ENCODE peak calls at places on chromosomes 16 and 17, in eight cellular contexts. One of them, this sample, is unnamed.
A peak's percentile ranks its signal among the peaks of the same experiment; 100 is the strongest.

GRCh38 chr17:43349142-43349541 is 49.7 kb upstream of the ARL4D start:
- DNase-seq in H1: no peak
- DNase-seq in neural progenitor cell: no peak
- DNase-seq in GM12878: no peak
- DNase-seq in kidney: no peak
- DNase-seq in NT2/D1: no peak
- DNase-seq in mesendoderm: no peak
- DNase-seq in fibroblast of lung: no peak
- DNase-seq in this sample: no peak

GRCh38 chr17:44077595-44077909 is 7.0 kb downstream of the G6PC3 start:
- DNase-seq in GM12878: no peak
- DNase-seq in mesendoderm: no peak
- DNase-seq in kidney: peak; percentile 45
- DNase-seq in fibroblast of lung: no peak
- DNase-seq in H1: no peak
- DNase-seq in NT2/D1: no peak
- DNase-seq in neural progenitor cell: no peak
- DNase-seq in this sample: no peak

GRCh38 chr16:64950262-64950661 is 171.6 kb downstream of the CDH11 start:
- DNase-seq in GM12878: no peak
- DNase-seq in NT2/D1: no peak
- DNase-seq in fibroblast of lung: no peak
- DNase-seq in neural progenitor cell: no peak
- DNase-seq in H1: peak; percentile 49
- DNase-seq in mesendoderm: peak; percentile 38
- DNase-seq in kidney: no peak
- DNase-seq in this sample: no peak

GRCh38 chr16:65548470-65548869 is 426.6 kb upstream of the CDH11 start:
- DNase-seq in fibroblast of lung: no peak
- DNase-seq in kidney: no peak
- DNase-seq in neural progenitor cell: peak; percentile 38
- DNase-seq in NT2/D1: peak; percentile 20
- DNase-seq in mesendoderm: peak; percentile 71
- DNase-seq in GM12878: no peak
- DNase-seq in H1: no peak
- DNase-seq in this sample: peak; percentile 48

GRCh38 chr17:83196088-83196765 is 116.8 kb downstream of the METRNL start:
- DNase-seq in neural progenitor cell: no peak
- DNase-seq in NT2/D1: no peak
- DNase-seq in fibroblast of lung: peak; percentile 64
- DNase-seq in kidney: peak; percentile 63
- DNase-seq in mesendoderm: no peak
- DNase-seq in GM12878: no peak
- DNase-seq in H1: no peak
- DNase-seq in this sample: peak; percentile 70

GRCh38 chr17:72560303-72561247 is 439.8 kb downstream of the SOX9 start:
- DNase-seq in GM12878: no peak
- DNase-seq in fibroblast of lung: peak; percentile 43
- DNase-seq in NT2/D1: no peak
- DNase-seq in kidney: no peak
- DNase-seq in neural progenitor cell: peak; percentile 80
- DNase-seq in mesendoderm: peak; percentile 74
- DNase-seq in H1: peak; percentile 82
- DNase-seq in this sample: peak; percentile 75

GRCh38 chr16:12087901-12088364 is 111.4 kb downstream of the SNX29 start:
- DNase-seq in kidney: peak; percentile 70
- DNase-seq in H1: no peak
- DNase-seq in mesendoderm: no peak
- DNase-seq in GM12878: no peak
- DNase-seq in neural progenitor cell: no peak
- DNase-seq in fibroblast of lung: no peak
- DNase-seq in NT2/D1: no peak
- DNase-seq in this sample: no peak

GRCh38 chr16:73506568-73507056 is 458.7 kb upstream of the ZFHX3 start:
- DNase-seq in neural progenitor cell: peak; percentile 11
- DNase-seq in kidney: no peak
- DNase-seq in fibroblast of lung: no peak
- DNase-seq in H1: no peak
- DNase-seq in GM12878: no peak
- DNase-seq in NT2/D1: no peak
- DNase-seq in mesendoderm: peak; percentile 49
- DNase-seq in this sample: no peak

GRCh38 chr17:66353937-66354401 is 51.6 kb downstream of the PRKCA start:
- DNase-seq in fibroblast of lung: peak; percentile 87
- DNase-seq in GM12878: no peak
- DNase-seq in mesendoderm: no peak
- DNase-seq in kidney: no peak
- DNase-seq in H1: no peak
- DNase-seq in neural progenitor cell: no peak
- DNase-seq in NT2/D1: no peak
- DNase-seq in this sample: peak; percentile 74

GRCh38 chr17:8234361-8235270 is 13.2 kb downstream of the CTC1 start:
- DNase-seq in NT2/D1: no peak
- DNase-seq in H1: no peak
- DNase-seq in mesendoderm: no peak
- DNase-seq in GM12878: no peak
- DNase-seq in neural progenitor cell: no peak
- DNase-seq in fibroblast of lung: no peak
- DNase-seq in kidney: peak; percentile 57
- DNase-seq in this sample: no peak

GRCh38 chr16:726438-727290 is at the start of the genes CCDC78 and HAGHL:
- DNase-seq in fibroblast of lung: peak; percentile 24
- DNase-seq in neural progenitor cell: peak; percentile 86
- DNase-seq in mesendoderm: peak; percentile 36
- DNase-seq in GM12878: no peak
- DNase-seq in kidney: peak; percentile 91
- DNase-seq in NT2/D1: peak; percentile 62
- DNase-seq in H1: peak; percentile 91
- DNase-seq in this sample: peak; percentile 79

GRCh38 chr16:4411684-4412083 is 4.7 kb downstream of the CORO7 start:
- DNase-seq in GM12878: no peak
- DNase-seq in NT2/D1: no peak
- DNase-seq in neural progenitor cell: no peak
- DNase-seq in kidney: peak; percentile 86
- DNase-seq in H1: no peak
- DNase-seq in fibroblast of lung: no peak
- DNase-seq in mesendoderm: no peak
- DNase-seq in this sample: no peak

GRCh38 chr17:50129303-50129945 is 536 bp downstream of the SAMD14 start:
- DNase-seq in fibroblast of lung: peak; percentile 58
- DNase-seq in mesendoderm: peak; percentile 78
- DNase-seq in GM12878: no peak
- DNase-seq in NT2/D1: no peak
- DNase-seq in kidney: no peak
- DNase-seq in H1: no peak
- DNase-seq in neural progenitor cell: peak; percentile 83
- DNase-seq in this sample: peak; percentile 47

GRCh38 chr17:50128441-50129302 is 1.3 kb downstream of the SAMD14 start:
- DNase-seq in GM12878: no peak
- DNase-seq in kidney: no peak
- DNase-seq in NT2/D1: no peak
- DNase-seq in fibroblast of lung: no peak
- DNase-seq in neural progenitor cell: peak; percentile 55
- DNase-seq in H1: peak; percentile 84
- DNase-seq in mesendoderm: peak; percentile 91
- DNase-seq in this sample: no peak

GRCh38 chr17:50132104-50132794 is 2.3 kb upstream of the SAMD14 start:
- DNase-seq in neural progenitor cell: no peak
- DNase-seq in GM12878: no peak
- DNase-seq in H1: no peak
- DNase-seq in fibroblast of lung: no peak
- DNase-seq in NT2/D1: no peak
- DNase-seq in mesendoderm: no peak
- DNase-seq in kidney: no peak
- DNase-seq in this sample: no peak

GRCh38 chr17:50130778-50131317 is 888 bp upstream of the SAMD14 start:
- DNase-seq in fibroblast of lung: no peak
- DNase-seq in mesendoderm: peak; percentile 74
- DNase-seq in GM12878: no peak
- DNase-seq in NT2/D1: no peak
- DNase-seq in neural progenitor cell: peak; percentile 37
- DNase-seq in kidney: no peak
- DNase-seq in H1: no peak
- DNase-seq in this sample: no peak

GRCh38 chr17:50129946-50130777 is at the start of gene SAMD14:
- DNase-seq in GM12878: no peak
- DNase-seq in H1: no peak
- DNase-seq in fibroblast of lung: peak; percentile 32
- DNase-seq in kidney: peak; percentile 82
- DNase-seq in NT2/D1: no peak
- DNase-seq in neural progenitor cell: peak; percentile 62
- DNase-seq in mesendoderm: peak; percentile 30
- DNase-seq in this sample: peak; percentile 75
- H3K4me3 ChIP-seq in GM12878: peak within 1 kb of the TSS; percentile 62
- H3K4me3 ChIP-seq in H1: peak within 1 kb of the TSS; percentile 63
- H3K4me3 ChIP-seq in fibroblast of lung: peak within 1 kb of the TSS; percentile 54
- H3K4me3 ChIP-seq in kidney: peak within 1 kb of the TSS; percentile 41
- H3K4me3 ChIP-seq in NT2/D1: peak within 1 kb of the TSS; percentile 55
- H3K4me3 ChIP-seq in neural progenitor cell: peak within 1 kb of the TSS; percentile 86
- H3K4me3 ChIP-seq in mesendoderm: peak within 1 kb of the TSS; percentile 62
- H3K4me3 ChIP-seq in this sample: peak within 1 kb of the TSS; percentile 78

DNA sequence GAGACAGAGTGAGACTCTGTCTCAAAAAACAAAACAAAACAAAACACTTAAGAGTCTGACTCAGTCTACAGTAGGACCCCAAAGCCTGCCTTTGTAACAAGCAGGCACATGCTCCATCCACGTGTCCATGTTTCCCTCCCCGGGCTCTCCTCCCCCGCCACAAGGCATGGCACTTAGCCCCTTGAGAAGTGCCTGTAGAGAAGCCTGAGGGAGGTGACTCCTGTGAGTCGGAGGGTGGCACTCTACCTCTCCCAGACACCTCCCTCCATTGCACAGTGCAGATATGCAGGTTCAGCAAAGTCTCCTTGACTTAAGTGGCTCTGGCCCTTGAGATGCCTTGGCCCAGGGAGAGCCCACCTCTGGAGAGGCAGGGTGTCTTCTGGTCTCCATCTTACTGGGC is 6.8 kb downstream of the FHOD1 start:
- DNase-seq in mesendoderm: no peak
- DNase-seq in H1: no peak
- DNase-seq in kidney: peak; percentile 39
- DNase-seq in NT2/D1: no peak
- DNase-seq in neural progenitor cell: no peak
- DNase-seq in GM12878: no peak
- DNase-seq in fibroblast of lung: peak; percentile 59
- DNase-seq in this sample: peak; percentile 9
- H3K9ac ChIP-seq in mesendoderm: no peak overlapping the region
- H3K9ac ChIP-seq in H1: no peak overlapping the region
- H3K9ac ChIP-seq in kidney: no peak overlapping the region
- H3K9ac ChIP-seq in NT2/D1: no peak overlapping the region
- H3K9ac ChIP-seq in neural progenitor cell: no peak overlapping the region
- H3K9ac ChIP-seq in GM12878: no peak overlapping the region
- H3K9ac ChIP-seq in fibroblast of lung: peak overlapping the region; percentile 57
- H3K9ac ChIP-seq in this sample: peak overlapping the region; percentile 77

GRCh38 chr17:18980682-18981384 is 23.7 kb downstream of the FAM83G start:
- DNase-seq in GM12878: no peak
- DNase-seq in H1: no peak
- DNase-seq in fibroblast of lung: peak; percentile 70
- DNase-seq in neural progenitor cell: peak; percentile 47
- DNase-seq in mesendoderm: peak; percentile 72
- DNase-seq in kidney: no peak
- DNase-seq in NT2/D1: no peak
- DNase-seq in this sample: no peak

GRCh38 chr17:18978655-18979054 is 25.9 kb downstream of the FAM83G start:
- DNase-seq in neural progenitor cell: no peak
- DNase-seq in GM12878: no peak
- DNase-seq in NT2/D1: no peak
- DNase-seq in kidney: no peak
- DNase-seq in fibroblast of lung: no peak
- DNase-seq in H1: no peak
- DNase-seq in mesendoderm: no peak
- DNase-seq in this sample: no peak

GRCh38 chr17:18984273-18985114 is 20.1 kb downstream of the FAM83G start:
- DNase-seq in neural progenitor cell: no peak
- DNase-seq in H1: no peak
- DNase-seq in mesendoderm: no peak
- DNase-seq in NT2/D1: no peak
- DNase-seq in GM12878: no peak
- DNase-seq in fibroblast of lung: no peak
- DNase-seq in kidney: no peak
- DNase-seq in this sample: no peak

GRCh38 chr17:18981642-18982424 is 22.7 kb downstream of the FAM83G start:
- DNase-seq in neural progenitor cell: peak; percentile 30
- DNase-seq in GM12878: no peak
- DNase-seq in NT2/D1: no peak
- DNase-seq in kidney: no peak
- DNase-seq in mesendoderm: peak; percentile 74
- DNase-seq in H1: no peak
- DNase-seq in fibroblast of lung: peak; percentile 83
- DNase-seq in this sample: peak; percentile 73

DNA sequence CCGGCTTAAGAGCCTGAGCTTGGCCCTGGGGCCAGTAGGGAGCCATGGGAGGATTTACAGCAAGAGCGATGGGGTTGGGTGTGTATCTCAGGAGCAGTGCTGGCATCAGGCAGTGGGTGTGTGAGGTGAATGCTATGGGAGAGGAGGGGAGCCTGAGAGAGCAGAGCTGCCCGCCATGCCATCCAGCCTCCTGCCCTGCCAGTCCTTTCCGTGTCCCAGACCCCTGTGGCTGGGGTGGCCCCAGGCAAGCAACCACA is 23.3 kb downstream of the FAM83G start:
- DNase-seq in fibroblast of lung: no peak
- DNase-seq in mesendoderm: no peak
- DNase-seq in GM12878: no peak
- DNase-seq in NT2/D1: no peak
- DNase-seq in kidney: no peak
- DNase-seq in H1: no peak
- DNase-seq in neural progenitor cell: no peak
- DNase-seq in this sample: no peak
- H3K36me3 ChIP-seq in fibroblast of lung: peaks cover 9% of the 10 kb centered on the region
- H3K36me3 ChIP-seq in mesendoderm: peaks cover 6% of the 10 kb centered on the region
- H3K36me3 ChIP-seq in GM12878: peaks cover 20% of the 10 kb centered on the region
- H3K36me3 ChIP-seq in NT2/D1: peaks cover 71% of the 10 kb centered on the region
- H3K36me3 ChIP-seq in kidney: no peaks in the 10 kb centered on the region
- H3K36me3 ChIP-seq in H1: peaks cover 10% of the 10 kb centered on the region
- H3K36me3 ChIP-seq in neural progenitor cell: no peaks in the 10 kb centered on the region
- H3K36me3 ChIP-seq in this sample: peaks cover 17% of the 10 kb centered on the region

GRCh38 chr17:1625507-1626080 is 3.0 kb downstream of the SLC43A2 start:
- DNase-seq in NT2/D1: no peak
- DNase-seq in fibroblast of lung: no peak
- DNase-seq in kidney: no peak
- DNase-seq in H1: no peak
- DNase-seq in neural progenitor cell: no peak
- DNase-seq in GM12878: no peak
- DNase-seq in mesendoderm: no peak
- DNase-seq in this sample: no peak

GRCh38 chr17:1626333-1626732 is 2.3 kb downstream of the SLC43A2 start:
- DNase-seq in mesendoderm: no peak
- DNase-seq in NT2/D1: no peak
- DNase-seq in H1: no peak
- DNase-seq in neural progenitor cell: peak; percentile 73
- DNase-seq in kidney: no peak
- DNase-seq in fibroblast of lung: no peak
- DNase-seq in GM12878: no peak
- DNase-seq in this sample: no peak

GRCh38 chr17:1628856-1629646 is 417 bp upstream of the SLC43A2 start:
- DNase-seq in fibroblast of lung: peak; percentile 90
- DNase-seq in NT2/D1: peak; percentile 86
- DNase-seq in mesendoderm: peak; percentile 99
- DNase-seq in H1: peak; percentile 95
- DNase-seq in GM12878: no peak
- DNase-seq in neural progenitor cell: peak; percentile 98
- DNase-seq in kidney: peak; percentile 98
- DNase-seq in this sample: peak; percentile 96

GRCh38 chr17:1627987-1628855 is at the start of gene SLC43A2:
- DNase-seq in kidney: peak; percentile 95
- DNase-seq in GM12878: no peak
- DNase-seq in fibroblast of lung: peak; percentile 76
- DNase-seq in NT2/D1: peak; percentile 71
- DNase-seq in neural progenitor cell: peak; percentile 96
- DNase-seq in mesendoderm: peak; percentile 93
- DNase-seq in H1: peak; percentile 91
- DNase-seq in this sample: peak; percentile 91

GRCh38 chr17:1627219-1627986 is 1.2 kb downstream of the SLC43A2 start:
- DNase-seq in neural progenitor cell: no peak
- DNase-seq in GM12878: no peak
- DNase-seq in NT2/D1: no peak
- DNase-seq in fibroblast of lung: no peak
- DNase-seq in mesendoderm: no peak
- DNase-seq in kidney: no peak
- DNase-seq in H1: peak; percentile 64
- DNase-seq in this sample: no peak
- H3K4me3 ChIP-seq in neural progenitor cell: peak overlapping the region; percentile 69
- H3K4me3 ChIP-seq in GM12878: peak overlapping the region; percentile 88
- H3K4me3 ChIP-seq in NT2/D1: peak overlapping the region; percentile 55
- H3K4me3 ChIP-seq in fibroblast of lung: no peak overlapping the region
- H3K4me3 ChIP-seq in mesendoderm: no peak overlapping the region
- H3K4me3 ChIP-seq in kidney: peak overlapping the region; percentile 88
- H3K4me3 ChIP-seq in H1: peak overlapping the region; percentile 69
- H3K4me3 ChIP-seq in this sample: peak overlapping the region; percentile 92

This sample was measured in adipocyte.